ENCODE peak calls at places on chromosome 3, in four cellular contexts. S is psoas muscle, V is neural progenitor cell, U is spleen. O is an unnamed sample.

GRCh38 chr3:23620044-23620443 is 185.7 kb upstream of the UBE2E1 start:
- DNase-seq in V (no peak), U (no peak), S (no peak), O (no peak)

GRCh38 chr3:148680289-148680688 is 17.4 kb upstream of the AGTR1 start:
- DNase-seq in U (no peak), V (no peak), S (no peak), O (no peak)

GRCh38 chr3:174094671-174095070 is 697.1 kb downstream of the NLGN1 start:
- DNase-seq in U (no peak), S (no peak), V (no peak), O (no peak)

GRCh38 chr3:40381904-40382616 is 4.9 kb upstream of the ENTPD3 start:
- DNase-seq in U (no peak), V (no peak), S (no peak), O (no peak)

GRCh38 chr3:191136347-191136746 is 62.7 kb upstream of the OSTN start:
- DNase-seq in V (no peak), U (no peak), S (no peak), O (peak; percentile 46)

GRCh38 chr3:119672791-119673190 is 4.4 kb downstream of the COX17 start:
- DNase-seq in V (no peak), U (no peak), S (no peak), O (no peak)

GRCh38 chr3:124634210-124635168 is 95.8 kb upstream of the UMPS start:
- DNase-seq in S (no peak), V (no peak), U (no peak), O (no peak)

GRCh38 chr3:158640646-158641045 is 3.7 kb upstream of the GFM1 start:
- DNase-seq in U (no peak), V (no peak), S (no peak), O (no peak)

GRCh38 chr3:17115186-17115585 is 230.4 kb downstream of the PLCL2 start:
- DNase-seq in V (no peak), U (no peak), S (no peak), O (peak; percentile 9)

GRCh38 chr3:8822141-8822540 is 52.7 kb upstream of the OXTR start:
- DNase-seq in U (no peak), V (no peak), S (no peak), O (peak; percentile 69)

GRCh38 chr3:188350956-188351355 is 197.0 kb downstream of the LPP start:
- DNase-seq in S (no peak), V (no peak), U (no peak), O (no peak)

GRCh38 chr3:188351648-188352047 is 197.7 kb downstream of the LPP start:
- DNase-seq in U (no peak), S (no peak), V (no peak), O (no peak)

GRCh38 chr3:188349963-188350332 is 196.0 kb downstream of the LPP start:
- DNase-seq in S (no peak), V (no peak), U (no peak), O (no peak)

GRCh38 chr3:188352196-188352927 is 198.4 kb downstream of the LPP start:
- DNase-seq in V (no peak), U (no peak), S (no peak), O (no peak)

GRCh38 chr3:188353409-188353808 is 199.5 kb downstream of the LPP start:
- DNase-seq in U (no peak), V (no peak), S (no peak), O (no peak)
- H3K27ac ChIP-seq in U (no peak overlapping the region), V (no peak overlapping the region), S (peak overlapping the region; percentile 86), O (no peak overlapping the region)

DNA sequence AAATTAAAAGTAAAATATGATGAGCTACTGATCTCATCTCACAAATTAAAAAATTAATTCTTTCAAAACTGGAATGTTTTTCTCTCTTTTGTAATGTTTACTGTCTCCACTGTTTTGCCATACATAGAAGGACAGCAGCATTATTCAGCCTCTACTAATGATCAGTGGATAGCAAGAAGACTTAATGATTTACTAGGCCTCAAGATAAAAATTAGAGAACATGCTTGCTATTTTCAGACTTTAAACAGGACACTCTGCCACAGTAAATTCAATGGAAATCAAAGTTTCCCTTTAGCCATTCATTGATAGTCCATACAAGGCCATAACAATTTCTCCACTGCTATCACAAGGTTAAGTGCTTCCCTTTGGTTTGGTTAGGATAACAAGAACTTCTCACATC is 129.4 kb downstream of the TMCC1 start:
- DNase-seq in S (no peak), V (no peak), U (no peak), O (no peak)
- H3K27me3 ChIP-seq in S (no peaks in the 10 kb centered on the region), V (no peaks in the 10 kb centered on the region), U (no peaks in the 10 kb centered on the region), O (no peaks in the 10 kb centered on the region)

GRCh38 chr3:195270350-195271115 is 426 bp downstream of the XXYLT1 start:
- DNase-seq in U (peak; percentile 96), V (peak; percentile 91), S (peak; percentile 40), O (peak; percentile 49)
- TF ChIP-seq CTCF in U (peak; percentile 64), V (peak; percentile 62), S (peak; percentile 72), O (peak; percentile 48)

GRCh38 chr3:126300761-126301481 is 56.3 kb downstream of the KLF15 start:
- DNase-seq in V (no peak), U (peak; percentile 56), S (no peak), O (no peak)
- H3K27ac ChIP-seq in V (no peak overlapping the region), U (no peak overlapping the region), S (no peak overlapping the region), O (no peak overlapping the region)

GRCh38 chr3:14212032-14212431 is 33.4 kb downstream of the LSM3 start:
- DNase-seq in V (no peak), U (no peak), S (no peak), O (no peak)

GRCh38 chr3:14210843-14211594 is 32.4 kb downstream of the LSM3 start:
- DNase-seq in U (no peak), V (peak; percentile 13), S (no peak), O (no peak)

GRCh38 chr3:14214764-14215163 is 36.1 kb downstream of the LSM3 start:
- DNase-seq in S (no peak), V (no peak), U (no peak), O (no peak)

GRCh38 chr3:14210281-14210670 is 31.7 kb downstream of the LSM3 start:
- DNase-seq in U (no peak), S (no peak), V (no peak), O (no peak)

GRCh38 chr3:14213066-14213774 is 34.6 kb downstream of the LSM3 start:
- DNase-seq in S (no peak), U (no peak), V (no peak), O (no peak)
- H3K27me3 ChIP-seq in S (no peaks in the 10 kb centered on the region), U (no peaks in the 10 kb centered on the region), V (no peaks in the 10 kb centered on the region), O (no peaks in the 10 kb centered on the region)